ENCODE peak calls at places on chromosomes 12 and 14, in seven cellular contexts. M is stimulated activated CD8-positive, alpha-beta memory T cell treated with anti-CD3 and anti-CD28 coated beads, Interleukin-12 subunit alpha, Interleukin-12 subunit beta, amount 100 ng/mL, for 4 hours; Z is T follicular helper cell; T is HFF-Myc; I is nephron progenitor cell; D is GM12891; B is SK-N-DZ. O is an unnamed sample.

GRCh38 chr12:95218852-95219171 is 1.2 kb downstream of the VEZT start:
- DNase-seq in M (no peak), Z (peak), T (no peak), I (peak), D (no peak), B (no peak), O (no peak)

GRCh38 chr12:28032811-28033537 is 60.4 kb upstream of the PTHLH start:
- DNase-seq in M (no peak), Z (no peak), T (no peak), I (no peak), D (no peak), B (no peak), O (no peak)

GRCh38 chr12:54227376-54227775 is 38.6 kb upstream of the SMUG1 start:
- DNase-seq in M (no peak), Z (no peak), T (no peak), I (no peak), D (no peak), B (no peak), O (no peak)

GRCh38 chr14:21978184-21978998 is 304.8 kb upstream of the OR4E1 start:
- DNase-seq in M (no peak), Z (peak), T (no peak), I (peak), D (peak), B (peak), O (no peak)

GRCh38 chr12:116213014-116213413 is 64.5 kb downstream of the MED13L start:
- DNase-seq in M (no peak), Z (no peak), T (no peak), I (no peak), D (no peak), B (no peak), O (no peak)

GRCh38 chr14:33347816-33348215 is 409.1 kb downstream of the NPAS3 start:
- DNase-seq in M (no peak), Z (no peak), T (no peak), I (no peak), D (no peak), B (no peak), O (no peak)

GRCh38 chr12:109579639-109580038 is 6.0 kb downstream of the MVK start:
- DNase-seq in M (no peak), Z (no peak), T (no peak), I (no peak), D (no peak), B (no peak), O (no peak)

GRCh38 chr12:89494411-89495231 is 30.0 kb downstream of the GALNT4 start:
- DNase-seq in M (no peak), Z (no peak), T (no peak), I (no peak), D (no peak), B (no peak), O (no peak)

GRCh38 chr14:74891870-74892269 is 10.2 kb downstream of the DLST start:
- DNase-seq in M (no peak), Z (no peak), T (no peak), I (no peak), D (no peak), B (no peak), O (no peak)

GRCh38 chr14:34297786-34298520 is 164.1 kb downstream of the SPTSSA start:
- DNase-seq in M (no peak), Z (no peak), T (peak), I (no peak), D (no peak), B (no peak), O (no peak)

GRCh38 chr12:129911437-129912049 is 7.7 kb upstream of the TMEM132D start:
- DNase-seq in M (no peak), Z (no peak), T (no peak), I (peak), D (peak), B (peak), O (no peak)

GRCh38 chr12:130222519-130223255 is 60.4 kb downstream of the FZD10 start:
- DNase-seq in M (no peak), Z (no peak), T (no peak), I (no peak), D (no peak), B (no peak), O (no peak)

GRCh38 chr12:920676-921075 is 28.8 kb downstream of the RAD52 start:
- DNase-seq in M (no peak), Z (no peak), T (no peak), I (no peak), D (no peak), B (no peak), O (no peak)

GRCh38 chr12:95802482-95803264 is 12.1 kb upstream of the NTN4 start:
- DNase-seq in M (no peak), Z (no peak), T (peak), I (no peak), D (no peak), B (no peak), O (no peak)

GRCh38 chr12:107372229-107372658 is 278.9 kb upstream of the CRY1 start:
- DNase-seq in M (peak), Z (peak), T (no peak), I (no peak), D (no peak), B (no peak), O (no peak)

GRCh38 chr14:102915292-102916110 is 7.0 kb upstream of the AMN start:
- DNase-seq in M (no peak), Z (no peak), T (no peak), I (no peak), D (no peak), B (no peak), O (no peak)

GRCh38 chr12:78062781-78063180 is 232.1 kb downstream of the NAV3 start:
- DNase-seq in M (no peak), Z (no peak), T (peak), I (no peak), D (no peak), B (no peak), O (no peak)

GRCh38 chr12:112747501-112747900 is 44.0 kb upstream of the RPH3A start:
- DNase-seq in M (no peak), Z (no peak), T (no peak), I (no peak), D (no peak), B (no peak), O (no peak)

GRCh38 chr12:116427200-116427932 is 131.8 kb upstream of the MAP1LC3B2 start:
- DNase-seq in M (no peak), Z (no peak), T (no peak), I (no peak), D (no peak), B (no peak), O (no peak)

GRCh38 chr14:103510311-103511021 is 12.2 kb downstream of the CKB start:
- DNase-seq in M (no peak), Z (no peak), T (no peak), I (no peak), D (no peak), B (no peak), O (no peak)

GRCh38 chr12:45427042-45427441 is 211.1 kb downstream of the ANO6 start:
- DNase-seq in M (no peak), Z (no peak), T (no peak), I (no peak), D (no peak), B (no peak), O (no peak)

GRCh38 chr12:1912580-1913376 is 5.7 kb downstream of the CACNA2D4 start:
- DNase-seq in M (no peak), Z (no peak), T (no peak), I (no peak), D (no peak), B (no peak), O (no peak)

GRCh38 chr14:22188346-22188745 is 400.7 kb downstream of the DAD1 start:
- DNase-seq in M (no peak), Z (no peak), T (no peak), I (no peak), D (no peak), B (no peak), O (no peak)

GRCh38 chr12:126069549-126070165 is 1004.4 kb downstream of the AACS start:
- DNase-seq in M (no peak), Z (no peak), T (peak), I (peak), D (peak), B (peak), O (no peak)

GRCh38 chr12:123937707-123938600 is 34.7 kb downstream of the CCDC92 start:
- DNase-seq in M (peak), Z (no peak), T (no peak), I (no peak), D (peak), B (no peak), O (no peak)

GRCh38 chr12:92340003-92340402 is 194.4 kb upstream of the BTG1 start:
- DNase-seq in M (no peak), Z (no peak), T (no peak), I (no peak), D (no peak), B (no peak), O (no peak)

GRCh38 chr14:49954171-49954631 is 61.3 kb downstream of the ARF6 start:
- DNase-seq in M (no peak), Z (no peak), T (no peak), I (no peak), D (no peak), B (no peak), O (no peak)

GRCh38 chr12:132620893-132621656 is 2.5 kb downstream of the P2RX2 start:
- DNase-seq in M (no peak), Z (no peak), T (no peak), I (no peak), D (no peak), B (no peak), O (no peak)

GRCh38 chr14:24238123-24238522 is 4.3 kb downstream of the TINF2 start:
- DNase-seq in M (no peak), Z (no peak), T (no peak), I (no peak), D (no peak), B (no peak), O (no peak)

GRCh38 chr12:12736759-12737676 is 19.9 kb downstream of the CDKN1B start:
- DNase-seq in M (no peak), Z (peak), T (no peak), I (no peak), D (no peak), B (no peak), O (peak)